ENCODE peak calls at places on chromosomes 12 and 14, in six cellular contexts. N, M, E, B, T and K are unnamed samples.

GRCh38 chr12:49031573-49032161 is 13.1 kb upstream of the PRKAG1 start:
- DNase-seq in N (no peak), M (no peak), B (no peak), E (no peak), T (no peak), K (no peak)

GRCh38 chr14:100586520-100587247 is 533 bp downstream of the BEGAIN start:
- DNase-seq in M (no peak), N (no peak), T (no peak), B (no peak), E (no peak), K (no peak)

GRCh38 chr14:32370720-32371119 is 41.6 kb downstream of the AKAP6 start:
- DNase-seq in B (no peak), N (peak), E (no peak), M (no peak), T (no peak), K (peak)

GRCh38 chr14:99215277-99215676 is 56.7 kb downstream of the BCL11B start:
- DNase-seq in E (no peak), M (no peak), B (no peak), T (no peak), N (no peak), K (no peak)

GRCh38 chr12:117830471-117830870 is 138.3 kb downstream of the KSR2 start:
- DNase-seq in B (no peak), T (no peak), M (no peak), E (no peak), N (no peak), K (no peak)

GRCh38 chr12:27162229-27162537 is 79.8 kb upstream of the C12orf71 start:
- DNase-seq in B (no peak), N (no peak), M (no peak), E (no peak), T (no peak), K (no peak)

GRCh38 chr12:26239508-26240328 is 44.3 kb downstream of the SSPN start:
- DNase-seq in T (no peak), E (no peak), N (peak), B (no peak), M (no peak), K (peak)

GRCh38 chr14:103854822-103855733 is 7.7 kb upstream of the PPP1R13B start:
- DNase-seq in M (no peak), N (no peak), B (no peak), E (peak), T (peak), K (no peak)

GRCh38 chr14:91358654-91359210 is 58.9 kb downstream of the CCDC88C start:
- DNase-seq in E (no peak), N (no peak), M (no peak), B (no peak), T (no peak), K (no peak)

GRCh38 chr12:3694673-3695072 is 58.2 kb downstream of the CRACR2A start:
- DNase-seq in E (no peak), M (no peak), B (no peak), N (no peak), T (no peak), K (no peak)
- H4K91ac ChIP-seq in E (no peak), M (no peak), B (no peak), N (no peak), T (no peak), K (no peak)

DNA sequence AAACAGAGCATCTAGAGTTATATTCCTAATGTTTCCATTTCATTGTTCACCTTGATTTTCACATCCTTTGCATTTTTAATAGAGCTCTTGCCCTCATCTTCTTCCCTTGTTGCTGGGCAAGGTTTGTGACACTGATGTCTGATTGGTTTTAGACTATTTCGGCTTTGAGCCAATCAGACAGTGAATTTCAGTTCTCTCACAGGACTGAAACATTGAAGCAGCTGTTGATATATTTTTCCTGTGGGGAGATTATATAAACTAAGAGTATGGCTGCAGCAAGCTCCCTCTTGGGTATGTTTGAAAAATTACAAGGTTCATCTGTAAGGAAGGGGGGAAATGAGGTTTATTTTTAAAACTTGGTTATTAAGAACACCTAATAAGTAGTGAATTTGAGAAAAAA is 51.2 kb downstream of the ATF7IP start:
- DNase-seq in B (no peak), T (no peak), E (peak), M (peak), N (peak), K (peak)
- H3K27ac ChIP-seq in B (no peak), T (no peak), E (no peak), M (no peak), N (no peak), K (peak)

DNA sequence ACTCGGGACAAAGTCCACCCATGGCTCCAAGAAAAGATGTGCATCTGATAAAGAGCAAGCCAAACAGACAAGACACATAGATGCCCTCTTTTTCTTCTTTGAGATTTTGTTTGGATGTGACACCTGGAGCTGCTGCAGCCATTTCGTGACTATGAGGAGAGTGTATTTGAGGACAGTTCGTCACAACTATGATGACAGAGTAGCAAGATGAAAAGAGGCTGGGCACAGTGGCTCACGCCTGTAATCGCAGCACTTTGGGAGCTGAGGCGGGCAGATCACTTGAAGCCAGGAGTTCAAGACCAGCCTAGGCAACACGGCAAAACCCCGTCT is 21.5 kb downstream of the LGMN start:
- DNase-seq in T (no peak), N (no peak), B (no peak), E (no peak), M (no peak), K (no peak)
- H4K91ac ChIP-seq in T (peak), N (no peak), B (no peak), E (no peak), M (no peak), K (no peak)

GRCh38 chr12:96046543-96047137 is 11.3 kb upstream of the LTA4H start:
- DNase-seq in E (no peak), B (no peak), N (no peak), M (no peak), T (no peak), K (peak)
- H3K27ac ChIP-seq in E (no peak), B (no peak), N (no peak), M (no peak), T (no peak), K (no peak)